ENCODE peak calls at places on chromosomes 13 and 19, in seven cellular contexts. O is CD4-positive, CD25-positive, alpha-beta regulatory T cell; T is T follicular helper cell; N is AG09309; D is head of caudate nucleus; B is left ventricle myocardium inferior; K is GM18507. X is an unnamed sample.
A peak's percentile ranks its signal among the peaks of the same experiment; 100 is the strongest.

GRCh38 chr13:48437381-48437780 is 24.5 kb upstream of the LPAR6 start:
- DNase-seq in T (no peak), D (no peak), O (peak; percentile 36), K (no peak), B (peak; percentile 76), N (no peak), X (no peak)

GRCh38 chr13:94632227-94632980 is 30.7 kb downstream of the GPR180 start:
- DNase-seq in O (no peak), K (no peak), B (no peak), N (no peak), T (no peak), D (no peak), X (no peak)

GRCh38 chr19:38068851-38069250 is 155.2 kb downstream of the DPF1 start:
- DNase-seq in N (no peak), D (no peak), K (no peak), T (no peak), O (no peak), B (no peak), X (no peak)

GRCh38 chr19:39502640-39503417 is 4.1 kb downstream of the DLL3 start:
- DNase-seq in B (peak; percentile 52), D (no peak), O (peak; percentile 86), K (peak; percentile 77), T (peak; percentile 64), N (no peak), X (no peak)

GRCh38 chr19:33286899-33287298 is 15.4 kb downstream of the CEBPA start:
- DNase-seq in O (peak; percentile 75), K (no peak), D (no peak), N (no peak), B (no peak), T (no peak), X (no peak)

GRCh38 chr19:4069331-4069959 is 2.7 kb upstream of the ZBTB7A start:
- DNase-seq in T (no peak), D (no peak), N (no peak), O (peak; percentile 91), K (no peak), B (no peak), X (no peak)

GRCh38 chr19:19748249-19748938 is 15.5 kb upstream of the ZNF14 start:
- DNase-seq in K (no peak), B (no peak), D (peak; percentile 2), T (no peak), O (no peak), N (no peak), X (no peak)

GRCh38 chr19:45558399-45558878 is 26.2 kb downstream of the OPA3 start:
- DNase-seq in K (peak; percentile 54), D (peak; percentile 57), T (peak; percentile 59), O (peak; percentile 83), B (no peak), N (no peak), X (peak; percentile 48)

GRCh38 chr13:100880166-100880565 is 205.6 kb upstream of the TMTC4 start:
- DNase-seq in K (no peak), O (no peak), D (no peak), T (no peak), N (no peak), B (no peak), X (no peak)

GRCh38 chr19:29685326-29685725 is 20.1 kb downstream of the PLEKHF1 start:
- DNase-seq in O (no peak), B (no peak), D (no peak), T (no peak), K (no peak), N (no peak), X (no peak)

GRCh38 chr19:1935484-1936208 is 5.3 kb upstream of the CSNK1G2 start:
- DNase-seq in O (peak; percentile 60), K (no peak), D (no peak), T (no peak), B (no peak), N (no peak), X (no peak)

GRCh38 chr19:17829855-17830566 is 8.7 kb upstream of the INSL3 start:
- DNase-seq in K (no peak), D (peak; percentile 58), T (no peak), N (no peak), O (no peak), B (no peak), X (no peak)

GRCh38 chr13:112061367-112062046 is 5.4 kb upstream of the SOX1 start:
- DNase-seq in T (no peak), K (no peak), B (no peak), N (no peak), D (no peak), O (no peak), X (peak; percentile 78)

GRCh38 chr13:40470665-40471064 is 195.8 kb downstream of the FOXO1 start:
- DNase-seq in T (no peak), K (no peak), O (no peak), D (no peak), B (no peak), N (no peak), X (no peak)

GRCh38 chr19:3276341-3276799 is 51.9 kb downstream of the CELF5 start:
- DNase-seq in N (no peak), K (peak; percentile 22), T (peak; percentile 44), B (no peak), O (no peak), D (peak; percentile 34), X (no peak)

GRCh38 chr19:14830702-14831101 is 4.3 kb downstream of the OR7A5 start:
- DNase-seq in T (no peak), O (no peak), B (no peak), K (no peak), D (no peak), N (no peak), X (no peak)

GRCh38 chr19:41030651-41031050 is 39.6 kb downstream of the CYP2B6 start:
- DNase-seq in O (no peak), T (no peak), B (no peak), K (no peak), D (no peak), N (no peak), X (no peak)

GRCh38 chr13:110304256-110304655 is 2.7 kb downstream of the COL4A1 start:
- DNase-seq in D (no peak), O (no peak), N (no peak), K (no peak), T (no peak), B (no peak), X (no peak)

GRCh38 chr19:11596156-11596555 is 1.1 kb upstream of the ZNF627 start:
- DNase-seq in N (no peak), O (no peak), T (no peak), K (no peak), B (no peak), D (no peak), X (no peak)

GRCh38 chr19:4742717-4743646 is 19.3 kb upstream of the DPP9 start:
- DNase-seq in K (no peak), D (no peak), B (no peak), O (no peak), T (no peak), N (no peak), X (no peak)

GRCh38 chr19:32101206-32101605 is 244.2 kb upstream of the ZNF507 start:
- DNase-seq in T (no peak), B (no peak), O (no peak), K (no peak), D (no peak), N (no peak), X (no peak)

GRCh38 chr13:42272115-42272756 is at the start of gene AKAP11:
- DNase-seq in T (peak; percentile 24), O (peak; percentile 59), K (peak; percentile 7), B (peak; percentile 44), N (no peak), D (peak; percentile 36), X (peak; percentile 20)

GRCh38 chr13:98239156-98240076 is 62.3 kb upstream of the RNF113B start:
- DNase-seq in K (no peak), N (no peak), T (no peak), B (no peak), O (no peak), D (no peak), X (no peak)

GRCh38 chr13:38514575-38514974 is 164.9 kb downstream of the UFM1 start:
- DNase-seq in K (no peak), T (no peak), B (no peak), D (no peak), O (no peak), N (no peak), X (no peak)

GRCh38 chr19:4338441-4339350 is at the start of gene STAP2:
- DNase-seq in O (peak; percentile 51), N (no peak), D (no peak), B (no peak), T (no peak), K (no peak), X (no peak)

GRCh38 chr13:27770809-27771208 is 21.5 kb upstream of the GSX1 start:
- DNase-seq in T (no peak), B (no peak), K (no peak), O (peak; percentile 49), N (no peak), D (no peak), X (no peak)

GRCh38 chr13:86601351-86601750 is 802.1 kb upstream of the SLITRK6 start:
- DNase-seq in B (no peak), K (no peak), O (no peak), D (no peak), T (no peak), N (no peak), X (no peak)

GRCh38 chr19:44072543-44073401 is 813 bp downstream of the ZNF284 start:
- DNase-seq in O (peak; percentile 7), K (no peak), D (no peak), N (no peak), T (no peak), B (no peak), X (no peak)

GRCh38 chr19:54481326-54481930 is 8.3 kb upstream of the CDC42EP5 start:
- DNase-seq in K (no peak), B (no peak), D (no peak), N (no peak), O (peak; percentile 62), T (no peak), X (no peak)

GRCh38 chr19:18176367-18177310 is 3.0 kb downstream of the IFI30 start:
- DNase-seq in B (no peak), D (no peak), T (no peak), K (no peak), O (no peak), N (no peak), X (no peak)

GRCh38 chr13:43319617-43320444 is 296.4 kb downstream of the DNAJC15 start:
- DNase-seq in K (no peak), B (no peak), O (no peak), T (no peak), D (no peak), N (no peak), X (no peak)

GRCh38 chr13:41159174-41159573 is 26.6 kb upstream of the KBTBD6 start:
- DNase-seq in B (no peak), D (no peak), K (no peak), N (no peak), T (no peak), O (peak; percentile 21), X (no peak)

GRCh38 chr19:6731822-6732221 is 5.6 kb downstream of the GPR108 start:
- DNase-seq in T (no peak), D (no peak), K (no peak), N (no peak), O (no peak), B (no peak), X (no peak)

GRCh38 chr13:112743451-112744305 is 53.8 kb downstream of the ATP11A start:
- DNase-seq in K (no peak), T (no peak), D (no peak), B (no peak), N (no peak), O (no peak), X (no peak)

GRCh38 chr19:33448159-33448516 is 73.5 kb downstream of the PEPD start:
- DNase-seq in D (no peak), T (no peak), N (no peak), B (peak; percentile 1), O (no peak), K (no peak), X (no peak)

GRCh38 chr19:7372810-7373209 is 24.1 kb downstream of the ARHGEF18 start:
- DNase-seq in B (no peak), T (no peak), D (no peak), N (no peak), K (no peak), O (no peak), X (no peak)

GRCh38 chr19:40241809-40242384 is 15.4 kb upstream of the CCNP start:
- DNase-seq in B (peak; percentile 74), T (no peak), D (peak; percentile 77), N (no peak), K (no peak), O (no peak), X (peak; percentile 92)

GRCh38 chr19:58398545-58398944 is 3.1 kb downstream of the RNF225 start:
- DNase-seq in K (no peak), N (no peak), B (no peak), D (no peak), O (no peak), T (no peak), X (no peak)

X was measured in posterior cingulate gyrus.